ENCODE peak calls at places on chromosomes 6 and 20, in ten cellular contexts. W is stomach, H is IMR-90, F is breast epithelium, Q is suprapubic skin, K is Peyer's patch, Z is gastrocnemius medialis, B is endothelial cell of umbilical vein, G is HCT116, Y is right lobe of liver. T is an unnamed sample. For H3K36me3, the result is how much of the 10 kb centered on the place peaks cover.

GRCh38 chr6:134911532-134911931 is 38.4 kb downstream of the ALDH8A1 start:
- DNase-seq in K (no peak), Z (no peak), F (no peak), B (no peak), H (peak), G (no peak), W (no peak), Q (no peak), Y (no peak), T (no peak)

GRCh38 chr20:53839423-53840176 is 230.8 kb downstream of the BCAS1 start:
- DNase-seq in K (peak), Y (peak), H (no peak), Q (no peak), Z (peak), W (peak), G (no peak), B (no peak), F (peak), T (no peak)

GRCh38 chr6:90285611-90286381 is 10.8 kb downstream of the BACH2 start:
- DNase-seq in Q (peak), W (peak), Z (peak), H (peak), B (peak), G (peak), Y (peak), F (peak), K (peak), T (no peak)

GRCh38 chr6:11315743-11316437 is 83.4 kb upstream of the NEDD9 start:
- DNase-seq in Y (no peak), H (peak), Z (no peak), F (peak), B (peak), Q (no peak), K (peak), G (peak), W (no peak), T (no peak)

GRCh38 chr6:37679539-37680476 is 17.9 kb downstream of the MDGA1 start:
- DNase-seq in K (peak), G (no peak), Z (peak), Q (no peak), H (no peak), B (no peak), F (no peak), Y (no peak), W (no peak), T (no peak)

GRCh38 chr6:73308712-73309533 is 45.2 kb downstream of the DPPA5 start:
- DNase-seq in W (no peak), Q (no peak), Z (no peak), Y (no peak), K (no peak), B (peak), F (no peak), G (peak), H (no peak), T (no peak)

GRCh38 chr6:169235286-169235685 is 18.4 kb downstream of the THBS2 start:
- DNase-seq in B (no peak), Z (no peak), F (no peak), G (no peak), K (no peak), H (no peak), W (no peak), Y (peak), Q (no peak), T (peak)

GRCh38 chr20:50582591-50583234 is 72.5 kb downstream of the PTPN1 start:
- DNase-seq in H (no peak), K (peak), G (no peak), Y (no peak), W (no peak), Z (no peak), F (no peak), Q (no peak), B (no peak), T (no peak)

GRCh38 chr20:46253391-46253790 is 54.9 kb downstream of the CDH22 start:
- DNase-seq in W (peak), K (no peak), Q (no peak), Z (peak), B (no peak), H (no peak), G (peak), F (no peak), Y (no peak), T (no peak)

GRCh38 chr6:3364391-3364790 is 92.5 kb downstream of the SLC22A23 start:
- DNase-seq in G (no peak), F (no peak), Z (no peak), K (no peak), W (peak), B (no peak), H (no peak), Y (no peak), Q (no peak), T (no peak)

GRCh38 chr6:161215193-161215592 is 58.7 kb downstream of the AGPAT4 start:
- DNase-seq in Z (no peak), B (peak), Y (no peak), K (no peak), H (peak), F (no peak), G (no peak), W (no peak), Q (no peak), T (no peak)

GRCh38 chr20:53622247-53623114 is 28.8 kb upstream of the ZNF217 start:
- DNase-seq in B (no peak), Y (no peak), G (no peak), W (peak), H (no peak), Z (no peak), K (peak), Q (no peak), F (no peak), T (no peak)

GRCh38 chr6:105087571-105088211 is 92.1 kb downstream of the POPDC3 start:
- DNase-seq in K (peak), Q (no peak), Z (no peak), W (peak), H (peak), F (no peak), Y (no peak), B (peak), G (peak), T (no peak)

DNA sequence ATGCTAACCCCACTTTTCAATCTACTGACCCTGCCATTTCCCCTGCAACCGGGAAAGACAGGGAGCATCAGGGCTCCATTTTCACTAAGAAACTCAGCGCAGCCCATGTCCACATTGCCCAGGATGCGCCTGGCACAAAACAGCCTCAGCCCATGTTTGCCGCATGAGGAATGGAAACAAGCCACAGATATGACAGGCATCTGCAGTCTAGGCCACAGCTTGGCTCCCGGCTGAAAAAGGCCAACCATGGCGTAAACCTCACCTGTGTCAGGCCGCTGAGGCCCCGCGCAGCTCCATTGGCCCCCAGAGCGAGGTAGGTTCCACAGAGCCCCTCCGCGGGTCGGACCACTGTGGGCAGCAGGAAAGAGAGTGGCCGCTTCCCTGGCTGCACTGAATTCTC is 21.7 kb downstream of the GGT7 start:
- DNase-seq in W (no peak), G (no peak), F (peak), H (no peak), Y (no peak), B (no peak), K (peak), Z (no peak), Q (no peak), T (no peak)
- H3K36me3 ChIP-seq in W (under half), G (under half), F (under half), H (under half), Y (under half), B (under half), K (under half), Z (under half), Q (under half), T (under half)

GRCh38 chr6:33277663-33278391 is 904 bp downstream of the B3GALT4 start:
- DNase-seq in G (no peak), H (no peak), K (peak), B (no peak), Z (no peak), Q (no peak), F (no peak), W (no peak), Y (no peak), T (no peak)
- TF ChIP-seq CTCF in G (no peak), H (peak), K (peak), B (no peak), Z (no peak), Q (no peak), F (no peak), W (no peak), Y (no peak), T (no peak)

GRCh38 chr20:3783516-3784225 is 2.4 kb upstream of the SPEF1 start:
- DNase-seq in K (no peak), Y (no peak), F (no peak), Q (no peak), H (no peak), B (no peak), G (no peak), Z (no peak), W (no peak), T (no peak)
- TF ChIP-seq POLR2A in K (no peak), Y (no peak), F (no peak), Q (no peak), H (no peak), B (no peak), G (no peak), Z (no peak), W (no peak), T (no peak)

GRCh38 chr6:36508532-36508931 is 38.7 kb downstream of the STK38 start:
- DNase-seq in Q (no peak), Z (no peak), F (no peak), H (no peak), G (no peak), W (no peak), K (no peak), B (no peak), Y (no peak), T (no peak)
- H3K36me3 ChIP-seq in Q (half or more), Z (under half), F (under half), H (under half), G (under half), W (under half), K (under half), B (under half), Y (under half), T (under half)

DNA sequence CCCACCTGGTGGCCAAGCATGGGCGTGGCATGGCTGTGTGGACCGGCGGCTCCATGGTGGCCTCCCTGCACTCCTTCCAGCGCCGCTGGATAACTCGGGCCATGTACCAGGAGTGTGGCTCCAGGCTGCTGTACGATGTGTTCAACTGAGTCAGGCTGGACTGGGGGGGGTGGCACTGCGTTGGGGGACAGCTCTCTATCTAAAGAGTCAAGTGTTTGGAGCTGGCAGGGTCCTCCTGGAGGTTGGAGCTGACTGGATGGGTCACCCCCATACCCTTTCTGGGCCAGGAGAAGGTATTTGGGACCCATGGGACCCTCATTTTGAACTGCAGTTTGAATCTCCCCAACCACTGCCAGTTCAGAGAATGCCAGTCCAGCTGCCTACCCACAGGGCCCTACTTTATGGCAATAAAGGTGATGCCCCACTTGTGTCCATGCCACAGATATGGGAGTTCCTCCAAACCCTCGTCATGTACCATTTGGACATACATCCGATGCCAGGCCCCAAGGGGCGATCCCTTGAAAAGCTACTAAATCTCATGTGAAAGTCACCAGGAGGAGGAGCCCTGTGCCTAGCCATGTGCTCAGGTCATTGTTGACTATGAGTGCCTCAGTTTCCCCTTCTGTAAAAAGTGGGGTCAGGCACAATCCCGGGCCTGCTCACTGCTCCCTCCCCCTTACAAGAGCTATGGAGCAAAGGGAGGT is 1.5 kb downstream of the ACTL10 start:
- DNase-seq in B (no peak), K (peak), W (peak), Q (peak), Y (peak), G (no peak), H (no peak), Z (peak), F (no peak), T (no peak)
- TF ChIP-seq CTCF in B (peak), K (peak), W (no peak), Q (peak), Y (peak), G (no peak), H (peak), Z (peak), F (peak), T (peak)

T was measured in vagina.